ENCODE peak calls at places on chromosomes 7 and 10, in six cellular contexts. One of them, this sample, is unnamed.

GRCh38 chr7:120273476-120273975 is 551 bp downstream of the KCND2 start:
- DNase-seq in Calu3: peak; percentile 50
- DNase-seq in suprapubic skin: no peak
- DNase-seq in AG04449: no peak
- DNase-seq in brain microvascular endothelial cell: no peak
- DNase-seq in epithelial cell of proximal tubule: no peak
- DNase-seq in this sample: no peak

GRCh38 chr7:69599211-69599878 is 1.1 kb downstream of the AUTS2 start:
- DNase-seq in Calu3: no peak
- DNase-seq in suprapubic skin: no peak
- DNase-seq in AG04449: no peak
- DNase-seq in brain microvascular endothelial cell: no peak
- DNase-seq in epithelial cell of proximal tubule: no peak
- DNase-seq in this sample: no peak

GRCh38 chr10:81472927-81473470 is 402.0 kb upstream of the NRG3 start:
- DNase-seq in Calu3: no peak
- DNase-seq in suprapubic skin: no peak
- DNase-seq in AG04449: no peak
- DNase-seq in brain microvascular endothelial cell: no peak
- DNase-seq in epithelial cell of proximal tubule: no peak
- DNase-seq in this sample: no peak

GRCh38 chr7:101832681-101833375 is 15.4 kb downstream of the CUX1 start:
- DNase-seq in Calu3: no peak
- DNase-seq in suprapubic skin: peak; percentile 65
- DNase-seq in AG04449: no peak
- DNase-seq in brain microvascular endothelial cell: no peak
- DNase-seq in epithelial cell of proximal tubule: no peak
- DNase-seq in this sample: no peak

GRCh38 chr10:4344544-4344994 is 481.4 kb upstream of the AKR1E2 start:
- DNase-seq in Calu3: peak; percentile 51
- DNase-seq in suprapubic skin: peak; percentile 83
- DNase-seq in AG04449: peak; percentile 100
- DNase-seq in brain microvascular endothelial cell: peak; percentile 100
- DNase-seq in epithelial cell of proximal tubule: peak; percentile 94
- DNase-seq in this sample: peak; percentile 35

GRCh38 chr10:61283489-61284221 is 169.5 kb downstream of the TMEM26 start:
- DNase-seq in Calu3: no peak
- DNase-seq in suprapubic skin: no peak
- DNase-seq in AG04449: no peak
- DNase-seq in brain microvascular endothelial cell: no peak
- DNase-seq in epithelial cell of proximal tubule: no peak
- DNase-seq in this sample: no peak

GRCh38 chr10:73182568-73182967 is 14.6 kb downstream of the FAM149B1 start:
- DNase-seq in Calu3: no peak
- DNase-seq in suprapubic skin: no peak
- DNase-seq in AG04449: peak; percentile 31
- DNase-seq in brain microvascular endothelial cell: peak; percentile 77
- DNase-seq in epithelial cell of proximal tubule: no peak
- DNase-seq in this sample: no peak

GRCh38 chr7:155610633-155611193 is 33.7 kb upstream of the RBM33 start:
- DNase-seq in Calu3: no peak
- DNase-seq in suprapubic skin: no peak
- DNase-seq in AG04449: no peak
- DNase-seq in brain microvascular endothelial cell: no peak
- DNase-seq in epithelial cell of proximal tubule: no peak
- DNase-seq in this sample: no peak

GRCh38 chr7:100908512-100908911 is 12.8 kb upstream of the ACHE start:
- DNase-seq in Calu3: no peak
- DNase-seq in suprapubic skin: no peak
- DNase-seq in AG04449: no peak
- DNase-seq in brain microvascular endothelial cell: no peak
- DNase-seq in epithelial cell of proximal tubule: no peak
- DNase-seq in this sample: no peak

DNA sequence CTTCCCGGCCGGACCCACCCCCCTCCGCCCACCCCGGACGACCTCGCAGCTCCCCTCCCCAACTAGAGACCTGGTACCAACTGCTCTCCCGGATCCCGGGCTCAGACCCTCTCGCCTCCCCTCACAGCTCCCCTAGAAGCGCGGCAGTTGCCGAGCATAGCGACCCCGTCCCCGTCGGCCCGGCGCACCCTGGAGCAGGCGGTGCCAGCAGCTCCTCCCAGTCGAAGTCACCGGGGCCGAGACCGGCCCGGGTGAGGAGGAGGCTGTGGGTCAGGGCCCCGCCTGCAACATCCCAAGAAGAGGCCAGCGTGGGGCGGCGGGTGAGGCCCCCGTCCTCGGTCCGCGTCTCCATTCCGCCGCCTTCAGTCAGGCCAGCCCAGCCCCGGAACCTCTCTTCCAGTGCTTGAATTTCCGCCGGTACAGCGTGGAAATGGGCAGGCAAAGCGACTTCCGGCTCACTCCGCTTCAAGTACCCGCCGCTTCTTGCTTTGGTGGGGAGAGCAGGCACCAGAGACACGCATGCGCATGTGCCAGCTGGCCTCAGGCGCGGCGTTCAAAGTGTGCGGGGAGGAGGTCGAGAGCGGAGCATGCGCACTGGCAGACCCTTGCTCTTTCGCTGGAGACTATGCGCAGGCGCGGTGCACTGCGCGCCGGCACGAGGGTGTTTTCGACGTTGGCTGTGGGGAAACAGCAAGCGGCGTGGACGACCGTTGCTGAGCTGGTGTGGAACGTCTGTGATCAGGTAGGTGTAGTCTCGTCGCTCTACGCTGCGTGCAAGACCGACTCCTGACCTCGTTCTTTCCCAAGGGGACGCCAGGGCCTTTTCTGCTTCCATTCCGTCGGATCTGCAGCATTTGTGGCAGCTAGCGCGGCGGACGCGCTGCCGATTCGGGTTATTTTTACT is at the start of gene C10orf88:
- DNase-seq in Calu3: peak; percentile 87
- DNase-seq in suprapubic skin: peak; percentile 97
- DNase-seq in AG04449: peak; percentile 93
- DNase-seq in brain microvascular endothelial cell: peak; percentile 97
- DNase-seq in epithelial cell of proximal tubule: peak; percentile 78
- DNase-seq in this sample: peak; percentile 80
- TF ChIP-seq CTCF in Calu3: no peak
- TF ChIP-seq CTCF in suprapubic skin: no peak
- TF ChIP-seq CTCF in AG04449: peak; percentile 1
- TF ChIP-seq CTCF in brain microvascular endothelial cell: no peak
- TF ChIP-seq CTCF in epithelial cell of proximal tubule: no peak
- TF ChIP-seq CTCF in this sample: no peak

GRCh38 chr10:69802424-69803161 is 887 bp downstream of the COL13A1 start:
- DNase-seq in Calu3: peak; percentile 58
- DNase-seq in suprapubic skin: no peak
- DNase-seq in AG04449: no peak
- DNase-seq in brain microvascular endothelial cell: peak; percentile 52
- DNase-seq in epithelial cell of proximal tubule: no peak
- DNase-seq in this sample: no peak
- TF ChIP-seq CTCF in Calu3: no peak
- TF ChIP-seq CTCF in suprapubic skin: no peak
- TF ChIP-seq CTCF in AG04449: peak; percentile 35
- TF ChIP-seq CTCF in brain microvascular endothelial cell: peak; percentile 51
- TF ChIP-seq CTCF in epithelial cell of proximal tubule: no peak
- TF ChIP-seq CTCF in this sample: no peak

GRCh38 chr7:200704-201103 is 8.3 kb downstream of the FAM20C start:
- DNase-seq in Calu3: no peak
- DNase-seq in suprapubic skin: no peak
- DNase-seq in AG04449: no peak
- DNase-seq in brain microvascular endothelial cell: no peak
- DNase-seq in epithelial cell of proximal tubule: no peak
- DNase-seq in this sample: no peak
- TF ChIP-seq CTCF in Calu3: peak; percentile 31
- TF ChIP-seq CTCF in suprapubic skin: no peak
- TF ChIP-seq CTCF in AG04449: peak; percentile 7
- TF ChIP-seq CTCF in brain microvascular endothelial cell: peak; percentile 10
- TF ChIP-seq CTCF in epithelial cell of proximal tubule: peak; percentile 44
- TF ChIP-seq CTCF in this sample: no peak

GRCh38 chr10:34522542-34522941 is 292.6 kb downstream of the PARD3 start:
- DNase-seq in Calu3: no peak
- DNase-seq in suprapubic skin: no peak
- DNase-seq in AG04449: no peak
- DNase-seq in brain microvascular endothelial cell: peak; percentile 67
- DNase-seq in epithelial cell of proximal tubule: no peak
- DNase-seq in this sample: no peak
- TF ChIP-seq CTCF in Calu3: no peak
- TF ChIP-seq CTCF in suprapubic skin: no peak
- TF ChIP-seq CTCF in AG04449: peak; percentile 31
- TF ChIP-seq CTCF in brain microvascular endothelial cell: peak; percentile 69
- TF ChIP-seq CTCF in epithelial cell of proximal tubule: peak; percentile 56
- TF ChIP-seq CTCF in this sample: no peak

GRCh38 chr10:69789164-69789576 is 12.5 kb upstream of the COL13A1 start:
- DNase-seq in Calu3: no peak
- DNase-seq in suprapubic skin: no peak
- DNase-seq in AG04449: no peak
- DNase-seq in brain microvascular endothelial cell: no peak
- DNase-seq in epithelial cell of proximal tubule: no peak
- DNase-seq in this sample: no peak
- TF ChIP-seq CTCF in Calu3: peak; percentile 90
- TF ChIP-seq CTCF in suprapubic skin: peak; percentile 55
- TF ChIP-seq CTCF in AG04449: peak; percentile 71
- TF ChIP-seq CTCF in brain microvascular endothelial cell: peak; percentile 91
- TF ChIP-seq CTCF in epithelial cell of proximal tubule: peak; percentile 89
- TF ChIP-seq CTCF in this sample: no peak

GRCh38 chr10:8211631-8212030 is 157.1 kb downstream of the GATA3 start:
- DNase-seq in Calu3: no peak
- DNase-seq in suprapubic skin: no peak
- DNase-seq in AG04449: no peak
- DNase-seq in brain microvascular endothelial cell: no peak
- DNase-seq in epithelial cell of proximal tubule: no peak
- DNase-seq in this sample: no peak
- TF ChIP-seq CTCF in Calu3: no peak
- TF ChIP-seq CTCF in suprapubic skin: no peak
- TF ChIP-seq CTCF in AG04449: no peak
- TF ChIP-seq CTCF in brain microvascular endothelial cell: no peak
- TF ChIP-seq CTCF in epithelial cell of proximal tubule: no peak
- TF ChIP-seq CTCF in this sample: no peak